ENCODE peak calls at places on chromosomes 4 and X, in ten cellular contexts. W is HT-29; I is H54; Y is activated CD4-positive, CD25-positive, alpha-beta regulatory T cell treated with anti-CD3 and anti-CD28 coated beads, Interleukin-2, amount 50 U/mL, for 72 hours; N is heart right ventricle; R is epithelial cell of esophagus; B is SK-N-SH; C is NCI-H1417 treated with DMSO at 0.1 percent for 48 hours; Q is GM12864; D is Right ventricle myocardium superior. T is an unnamed sample.

GRCh38 chr4:184446132-184446531 is 28.2 kb downstream of the IRF2 start:
- DNase-seq in I (no peak), D (no peak), N (no peak), R (no peak), W (no peak), Q (no peak), Y (no peak), B (no peak), C (no peak), T (no peak)

GRCh38 chr4:168453146-168453545 is 27.1 kb downstream of the DDX60L start:
- DNase-seq in W (no peak), B (no peak), Y (no peak), Q (no peak), I (no peak), C (peak), D (no peak), N (no peak), R (no peak), T (peak)

GRCh38 chr4:2591189-2591588 is 54.7 kb downstream of the FAM193A start:
- DNase-seq in D (no peak), W (peak), Y (no peak), B (peak), C (no peak), N (no peak), I (no peak), Q (no peak), R (no peak), T (no peak)

GRCh38 chr4:67556426-67556825 is 2.1 kb upstream of the STAP1 start:
- DNase-seq in B (no peak), D (no peak), I (no peak), C (no peak), N (no peak), R (no peak), Y (no peak), Q (no peak), W (no peak), T (no peak)

GRCh38 chr4:91754716-91755115 is 549.0 kb upstream of the GRID2 start:
- DNase-seq in B (no peak), D (no peak), Q (no peak), I (no peak), N (no peak), W (no peak), C (no peak), Y (no peak), R (no peak), T (no peak)

GRCh38 chr4:173521474-173522159 is 8.4 kb downstream of the HAND2 start:
- DNase-seq in Y (no peak), Q (no peak), B (peak), N (no peak), D (peak), R (no peak), C (no peak), I (no peak), W (no peak), T (no peak)

GRCh38 chr4:16123356-16124084 is 39.7 kb upstream of the PROM1 start:
- DNase-seq in C (peak), B (no peak), N (no peak), W (peak), Q (no peak), R (no peak), D (no peak), I (no peak), Y (no peak), T (peak)

GRCh38 chrX:31705816-31706215 is 634.0 kb upstream of the FTHL17 start:
- DNase-seq in D (no peak), C (no peak), Y (no peak), N (no peak), W (no peak), B (no peak), R (no peak), I (no peak), Q (no peak), T (no peak)

GRCh38 chr4:167290684-167291083 is 56.4 kb upstream of the SPOCK3 start:
- DNase-seq in Y (no peak), R (peak), I (no peak), C (peak), B (peak), D (no peak), N (no peak), W (peak), Q (no peak), T (no peak)

GRCh38 chr4:128871948-128872347 is 62.4 kb downstream of the JADE1 start:
- DNase-seq in Y (no peak), I (no peak), B (no peak), C (no peak), R (peak), W (no peak), D (no peak), N (no peak), Q (no peak), T (no peak)

GRCh38 chrX:130176354-130176776 is 4.6 kb downstream of the RAB33A start:
- DNase-seq in D (no peak), W (no peak), N (no peak), Y (no peak), C (no peak), B (no peak), I (no peak), R (peak), Q (no peak), T (no peak)

GRCh38 chrX:110414679-110415439 is 56.2 kb downstream of the RTL9 start:
- DNase-seq in R (no peak), I (no peak), C (no peak), Y (no peak), B (no peak), N (no peak), D (no peak), W (no peak), Q (no peak), T (no peak)

GRCh38 chr4:151781026-151781425 is 20.2 kb upstream of the GATB start:
- DNase-seq in W (no peak), N (peak), Y (no peak), C (no peak), I (no peak), R (no peak), B (no peak), D (peak), Q (no peak), T (no peak)

GRCh38 chr4:73705056-73705432 is 35.3 kb upstream of the CXCL8 start:
- DNase-seq in I (no peak), N (no peak), R (peak), W (no peak), D (no peak), C (no peak), Q (no peak), B (no peak), Y (no peak), T (no peak)

GRCh38 chr4:73698217-73698616 is 42.2 kb upstream of the CXCL8 start:
- DNase-seq in N (no peak), W (no peak), B (no peak), I (peak), D (no peak), C (no peak), Q (no peak), R (peak), Y (no peak), T (no peak)

GRCh38 chr4:100981447-100982204 is 365.7 kb downstream of the PPP3CA start:
- DNase-seq in I (no peak), B (no peak), C (no peak), D (no peak), Q (no peak), R (peak), Y (no peak), W (no peak), N (no peak), T (no peak)

GRCh38 chr4:53935780-53936179 is 128.6 kb downstream of the CHIC2 start:
- DNase-seq in C (no peak), Q (no peak), D (no peak), B (no peak), N (no peak), W (no peak), R (peak), I (no peak), Y (no peak), T (no peak)

GRCh38 chr4:2330119-2331042 is 68.5 kb upstream of the MXD4 start:
- DNase-seq in I (peak), B (no peak), W (peak), C (no peak), D (no peak), Q (no peak), R (peak), Y (no peak), N (no peak), T (no peak)

GRCh38 chr4:127410201-127410600 is 222.6 kb upstream of the INTU start:
- DNase-seq in R (no peak), C (no peak), B (no peak), D (peak), Y (no peak), N (no peak), I (no peak), Q (no peak), W (no peak), T (no peak)